ENCODE peak calls at places on chromosome 9, in six cellular contexts. P is caudate nucleus, R is iPS-NIHi11, G is OCI-LY7, Y is WTC11, C is astrocyte of the hippocampus. E is an unnamed sample.
A peak's percentile ranks its signal among the peaks of the same experiment; 100 is the strongest.

GRCh38 chr9:117707561-117707960 is 3.4 kb downstream of the TLR4 start:
- DNase-seq in Y (no peak), C (no peak), R (no peak), P (no peak), G (no peak), E (no peak)

GRCh38 chr9:110752766-110753165 is 84.2 kb downstream of the MUSK start:
- DNase-seq in G (no peak), R (no peak), P (no peak), Y (no peak), C (peak; percentile 63), E (no peak)

GRCh38 chr9:27940535-27940934 is 367.3 kb upstream of the C9orf72 start:
- DNase-seq in C (no peak), P (no peak), G (no peak), R (no peak), Y (no peak), E (no peak)

GRCh38 chr9:81372628-81373191 is 316.6 kb downstream of the TLE1 start:
- DNase-seq in C (no peak), Y (no peak), R (no peak), G (no peak), P (no peak), E (no peak)

GRCh38 chr9:95449016-95449415 is 67.8 kb downstream of the PTCH1 start:
- DNase-seq in G (no peak), R (no peak), C (no peak), Y (no peak), P (no peak), E (no peak)

GRCh38 chr9:94612071-94612470 is 18.4 kb upstream of the FBP2 start:
- DNase-seq in C (no peak), R (no peak), Y (no peak), G (no peak), P (no peak), E (no peak)

GRCh38 chr9:109478204-109478563 is 19.9 kb downstream of the PTPN3 start:
- DNase-seq in G (no peak), R (no peak), P (no peak), Y (no peak), C (no peak), E (no peak)

GRCh38 chr9:3008091-3008490 is 164.2 kb upstream of the PUM3 start:
- DNase-seq in Y (no peak), C (no peak), P (no peak), R (peak; percentile 31), G (no peak), E (no peak)

GRCh38 chr9:8946461-8946860 is 1146.9 kb upstream of the DMAC1 start:
- DNase-seq in C (no peak), G (no peak), P (no peak), Y (no peak), R (no peak), E (no peak)

GRCh38 chr9:86547596-86547995 is 193.4 kb upstream of the TUT7 start:
- DNase-seq in R (no peak), C (no peak), Y (no peak), G (no peak), P (no peak), E (no peak)

GRCh38 chr9:7507539-7508251 is 291.9 kb downstream of the DMAC1 start:
- DNase-seq in R (no peak), P (no peak), G (no peak), Y (no peak), C (no peak), E (no peak)

GRCh38 chr9:110912701-110913291 is 125.5 kb downstream of the LPAR1 start:
- DNase-seq in G (no peak), Y (no peak), C (no peak), R (no peak), P (no peak), E (no peak)

E was measured in neural crest cell.